ENCODE peak calls at places on chromosomes 13 and 19, in four cellular contexts. One of them, this sample, is unnamed.

GRCh38 chr19:18029617-18030338 is 21.8 kb downstream of the ARRDC2 start:
- DNase-seq in activated naive CD8-positive, alpha-beta T cell treated with anti-CD3 and anti-CD28 coated beads, Interleukin-2, amount 10 ng/mL, durations not matched to agents 7 days and 5 days: no peak
- DNase-seq in BJ: no peak
- DNase-seq in AG10803: peak; percentile 56
- DNase-seq in this sample: no peak

GRCh38 chr13:35179494-35179893 is 237.4 kb downstream of the NBEA start:
- DNase-seq in activated naive CD8-positive, alpha-beta T cell treated with anti-CD3 and anti-CD28 coated beads, Interleukin-2, amount 10 ng/mL, durations not matched to agents 7 days and 5 days: no peak
- DNase-seq in BJ: no peak
- DNase-seq in AG10803: peak; percentile 90
- DNase-seq in this sample: no peak

GRCh38 chr19:55385236-55385748 is 440 bp upstream of the RPL28 start:
- DNase-seq in activated naive CD8-positive, alpha-beta T cell treated with anti-CD3 and anti-CD28 coated beads, Interleukin-2, amount 10 ng/mL, durations not matched to agents 7 days and 5 days: peak; percentile 94
- DNase-seq in BJ: peak; percentile 80
- DNase-seq in AG10803: peak; percentile 93
- DNase-seq in this sample: peak; percentile 79

GRCh38 chr19:41695745-41696144 is 7.7 kb upstream of the CEACAM7 start:
- DNase-seq in activated naive CD8-positive, alpha-beta T cell treated with anti-CD3 and anti-CD28 coated beads, Interleukin-2, amount 10 ng/mL, durations not matched to agents 7 days and 5 days: peak; percentile 14
- DNase-seq in BJ: no peak
- DNase-seq in AG10803: no peak
- DNase-seq in this sample: no peak

GRCh38 chr19:51316688-51317087 is 5.2 kb downstream of the IGLON5 start:
- DNase-seq in activated naive CD8-positive, alpha-beta T cell treated with anti-CD3 and anti-CD28 coated beads, Interleukin-2, amount 10 ng/mL, durations not matched to agents 7 days and 5 days: no peak
- DNase-seq in BJ: no peak
- DNase-seq in AG10803: no peak
- DNase-seq in this sample: no peak

GRCh38 chr19:33532859-33533455 is 11.4 kb upstream of the PEPD start:
- DNase-seq in activated naive CD8-positive, alpha-beta T cell treated with anti-CD3 and anti-CD28 coated beads, Interleukin-2, amount 10 ng/mL, durations not matched to agents 7 days and 5 days: no peak
- DNase-seq in BJ: no peak
- DNase-seq in AG10803: no peak
- DNase-seq in this sample: no peak

GRCh38 chr19:8571006-8571411 is 6.2 kb downstream of the MYO1F start:
- DNase-seq in activated naive CD8-positive, alpha-beta T cell treated with anti-CD3 and anti-CD28 coated beads, Interleukin-2, amount 10 ng/mL, durations not matched to agents 7 days and 5 days: peak; percentile 68
- DNase-seq in BJ: no peak
- DNase-seq in AG10803: peak; percentile 66
- DNase-seq in this sample: no peak

GRCh38 chr13:36829753-36830152 is 10.7 kb downstream of the RFXAP start:
- DNase-seq in activated naive CD8-positive, alpha-beta T cell treated with anti-CD3 and anti-CD28 coated beads, Interleukin-2, amount 10 ng/mL, durations not matched to agents 7 days and 5 days: no peak
- DNase-seq in BJ: no peak
- DNase-seq in AG10803: no peak
- DNase-seq in this sample: no peak

GRCh38 chr13:79898996-79899395 is 418.0 kb downstream of the NDFIP2 start:
- DNase-seq in activated naive CD8-positive, alpha-beta T cell treated with anti-CD3 and anti-CD28 coated beads, Interleukin-2, amount 10 ng/mL, durations not matched to agents 7 days and 5 days: no peak
- DNase-seq in BJ: no peak
- DNase-seq in AG10803: no peak
- DNase-seq in this sample: no peak

GRCh38 chr13:89584058-89584457 is 1763.4 kb upstream of the MIR17HG start:
- DNase-seq in activated naive CD8-positive, alpha-beta T cell treated with anti-CD3 and anti-CD28 coated beads, Interleukin-2, amount 10 ng/mL, durations not matched to agents 7 days and 5 days: no peak
- DNase-seq in BJ: no peak
- DNase-seq in AG10803: no peak
- DNase-seq in this sample: no peak

GRCh38 chr13:99151516-99151915 is 49.1 kb upstream of the UBAC2 start:
- DNase-seq in activated naive CD8-positive, alpha-beta T cell treated with anti-CD3 and anti-CD28 coated beads, Interleukin-2, amount 10 ng/mL, durations not matched to agents 7 days and 5 days: no peak
- DNase-seq in BJ: peak; percentile 47
- DNase-seq in AG10803: peak; percentile 59
- DNase-seq in this sample: no peak

GRCh38 chr13:23349127-23349897 is 84.2 kb downstream of the SACS start:
- DNase-seq in activated naive CD8-positive, alpha-beta T cell treated with anti-CD3 and anti-CD28 coated beads, Interleukin-2, amount 10 ng/mL, durations not matched to agents 7 days and 5 days: no peak
- DNase-seq in BJ: peak; percentile 18
- DNase-seq in AG10803: peak; percentile 89
- DNase-seq in this sample: peak; percentile 57

GRCh38 chr13:59621791-59622190 is 541.9 kb downstream of the DIAPH3 start:
- DNase-seq in activated naive CD8-positive, alpha-beta T cell treated with anti-CD3 and anti-CD28 coated beads, Interleukin-2, amount 10 ng/mL, durations not matched to agents 7 days and 5 days: no peak
- DNase-seq in BJ: no peak
- DNase-seq in AG10803: no peak
- DNase-seq in this sample: no peak

GRCh38 chr19:2732157-2732725 is 7.6 kb downstream of the SLC39A3 start:
- DNase-seq in activated naive CD8-positive, alpha-beta T cell treated with anti-CD3 and anti-CD28 coated beads, Interleukin-2, amount 10 ng/mL, durations not matched to agents 7 days and 5 days: no peak
- DNase-seq in BJ: no peak
- DNase-seq in AG10803: no peak
- DNase-seq in this sample: no peak

GRCh38 chr19:17260842-17261325 is 3.7 kb downstream of the USHBP1 start:
- DNase-seq in activated naive CD8-positive, alpha-beta T cell treated with anti-CD3 and anti-CD28 coated beads, Interleukin-2, amount 10 ng/mL, durations not matched to agents 7 days and 5 days: peak; percentile 91
- DNase-seq in BJ: no peak
- DNase-seq in AG10803: peak; percentile 68
- DNase-seq in this sample: no peak

GRCh38 chr19:13020002-13020414 is 24.7 kb downstream of the NFIX start:
- DNase-seq in activated naive CD8-positive, alpha-beta T cell treated with anti-CD3 and anti-CD28 coated beads, Interleukin-2, amount 10 ng/mL, durations not matched to agents 7 days and 5 days: no peak
- DNase-seq in BJ: no peak
- DNase-seq in AG10803: no peak
- DNase-seq in this sample: no peak

GRCh38 chr13:97369269-97369893 is 64.6 kb upstream of the RAP2A start:
- DNase-seq in activated naive CD8-positive, alpha-beta T cell treated with anti-CD3 and anti-CD28 coated beads, Interleukin-2, amount 10 ng/mL, durations not matched to agents 7 days and 5 days: no peak
- DNase-seq in BJ: no peak
- DNase-seq in AG10803: no peak
- DNase-seq in this sample: no peak

GRCh38 chr13:41915096-41915495 is 45.8 kb downstream of the VWA8 start:
- DNase-seq in activated naive CD8-positive, alpha-beta T cell treated with anti-CD3 and anti-CD28 coated beads, Interleukin-2, amount 10 ng/mL, durations not matched to agents 7 days and 5 days: no peak
- DNase-seq in BJ: no peak
- DNase-seq in AG10803: no peak
- DNase-seq in this sample: no peak

GRCh38 chr13:37960427-37960826 is 90.9 kb upstream of the TRPC4 start:
- DNase-seq in activated naive CD8-positive, alpha-beta T cell treated with anti-CD3 and anti-CD28 coated beads, Interleukin-2, amount 10 ng/mL, durations not matched to agents 7 days and 5 days: no peak
- DNase-seq in BJ: no peak
- DNase-seq in AG10803: no peak
- DNase-seq in this sample: no peak

GRCh38 chr19:51592521-51592920 is 21.4 kb downstream of the ZNF175 start:
- DNase-seq in activated naive CD8-positive, alpha-beta T cell treated with anti-CD3 and anti-CD28 coated beads, Interleukin-2, amount 10 ng/mL, durations not matched to agents 7 days and 5 days: no peak
- DNase-seq in BJ: no peak
- DNase-seq in AG10803: no peak
- DNase-seq in this sample: no peak

GRCh38 chr13:36453518-36453917 is 21.2 kb downstream of the CCNA1 start:
- DNase-seq in activated naive CD8-positive, alpha-beta T cell treated with anti-CD3 and anti-CD28 coated beads, Interleukin-2, amount 10 ng/mL, durations not matched to agents 7 days and 5 days: no peak
- DNase-seq in BJ: no peak
- DNase-seq in AG10803: peak; percentile 17
- DNase-seq in this sample: peak; percentile 2

GRCh38 chr19:50514346-50515167 is 844 bp upstream of the ASPDH start:
- DNase-seq in activated naive CD8-positive, alpha-beta T cell treated with anti-CD3 and anti-CD28 coated beads, Interleukin-2, amount 10 ng/mL, durations not matched to agents 7 days and 5 days: no peak
- DNase-seq in BJ: no peak
- DNase-seq in AG10803: no peak
- DNase-seq in this sample: no peak

GRCh38 chr13:113546571-113547247 is 37.8 kb upstream of the TFDP1 start:
- DNase-seq in activated naive CD8-positive, alpha-beta T cell treated with anti-CD3 and anti-CD28 coated beads, Interleukin-2, amount 10 ng/mL, durations not matched to agents 7 days and 5 days: peak; percentile 13
- DNase-seq in BJ: no peak
- DNase-seq in AG10803: no peak
- DNase-seq in this sample: no peak

GRCh38 chr13:113421673-113422270 is 31.5 kb downstream of the ADPRHL1 start:
- DNase-seq in activated naive CD8-positive, alpha-beta T cell treated with anti-CD3 and anti-CD28 coated beads, Interleukin-2, amount 10 ng/mL, durations not matched to agents 7 days and 5 days: no peak
- DNase-seq in BJ: no peak
- DNase-seq in AG10803: peak; percentile 65
- DNase-seq in this sample: no peak

GRCh38 chr19:7986321-7987083 is 18.9 kb downstream of the ELAVL1 start:
- DNase-seq in activated naive CD8-positive, alpha-beta T cell treated with anti-CD3 and anti-CD28 coated beads, Interleukin-2, amount 10 ng/mL, durations not matched to agents 7 days and 5 days: no peak
- DNase-seq in BJ: peak; percentile 25
- DNase-seq in AG10803: peak; percentile 61
- DNase-seq in this sample: peak; percentile 7

GRCh38 chr19:2049741-2050348 is 1.2 kb downstream of the MKNK2 start:
- DNase-seq in activated naive CD8-positive, alpha-beta T cell treated with anti-CD3 and anti-CD28 coated beads, Interleukin-2, amount 10 ng/mL, durations not matched to agents 7 days and 5 days: peak; percentile 73
- DNase-seq in BJ: no peak
- DNase-seq in AG10803: peak; percentile 66
- DNase-seq in this sample: no peak

GRCh38 chr13:73018336-73018735 is 40.5 kb upstream of the KLF5 start:
- DNase-seq in activated naive CD8-positive, alpha-beta T cell treated with anti-CD3 and anti-CD28 coated beads, Interleukin-2, amount 10 ng/mL, durations not matched to agents 7 days and 5 days: no peak
- DNase-seq in BJ: no peak
- DNase-seq in AG10803: peak; percentile 34
- DNase-seq in this sample: no peak

GRCh38 chr19:38734176-38734425 is 10.2 kb downstream of the CAPN12 start:
- DNase-seq in activated naive CD8-positive, alpha-beta T cell treated with anti-CD3 and anti-CD28 coated beads, Interleukin-2, amount 10 ng/mL, durations not matched to agents 7 days and 5 days: no peak
- DNase-seq in BJ: no peak
- DNase-seq in AG10803: no peak
- DNase-seq in this sample: no peak

GRCh38 chr19:41691268-41691970 is 3.3 kb upstream of the CEACAM7 start:
- DNase-seq in activated naive CD8-positive, alpha-beta T cell treated with anti-CD3 and anti-CD28 coated beads, Interleukin-2, amount 10 ng/mL, durations not matched to agents 7 days and 5 days: peak; percentile 36
- DNase-seq in BJ: no peak
- DNase-seq in AG10803: no peak
- DNase-seq in this sample: no peak

GRCh38 chr19:52922841-52923781 is at the start of gene ZNF888:
- DNase-seq in activated naive CD8-positive, alpha-beta T cell treated with anti-CD3 and anti-CD28 coated beads, Interleukin-2, amount 10 ng/mL, durations not matched to agents 7 days and 5 days: peak; percentile 89
- DNase-seq in BJ: peak; percentile 19
- DNase-seq in AG10803: peak; percentile 73
- DNase-seq in this sample: no peak

GRCh38 chr19:50158577-50158976 is 4.5 kb downstream of the IZUMO2 start:
- DNase-seq in activated naive CD8-positive, alpha-beta T cell treated with anti-CD3 and anti-CD28 coated beads, Interleukin-2, amount 10 ng/mL, durations not matched to agents 7 days and 5 days: no peak
- DNase-seq in BJ: no peak
- DNase-seq in AG10803: no peak
- DNase-seq in this sample: no peak